ENCODE peak calls at places on chromosomes 7 and 10, in four cellular contexts. Y, E, K and F are unnamed samples.

GRCh38 chr7:123594813-123595241 is 6.8 kb upstream of the ASB15 start:
- DNase-seq in Y (peak; percentile 90), E (peak; percentile 76), K (no peak), F (peak; percentile 47)

GRCh38 chr7:105794741-105795729 is 81.4 kb downstream of the ATXN7L1 start:
- DNase-seq in Y (no peak), E (no peak), K (no peak), F (no peak)

GRCh38 chr10:31261502-31262311 is 57.3 kb upstream of the ZEB1 start:
- DNase-seq in Y (no peak), E (peak; percentile 63), K (no peak), F (peak; percentile 58)

GRCh38 chr7:72313906-72314305 is 98.2 kb downstream of the CALN1 start:
- DNase-seq in Y (no peak), E (no peak), K (no peak), F (no peak)

GRCh38 chr10:44030132-44030531 is 354.8 kb downstream of the CXCL12 start:
- DNase-seq in Y (peak; percentile 48), E (no peak), K (no peak), F (peak; percentile 65)

GRCh38 chr7:132213583-132213982 is 362.7 kb downstream of the PLXNA4 start:
- DNase-seq in Y (no peak), E (no peak), K (no peak), F (no peak)

GRCh38 chr7:53811555-53812079 is 730.6 kb upstream of the VSTM2A start:
- DNase-seq in Y (no peak), E (peak; percentile 99), K (no peak), F (peak; percentile 18)

GRCh38 chr7:25069900-25070443 is 55.1 kb downstream of the CYCS start:
- DNase-seq in Y (peak; percentile 90), E (peak; percentile 92), K (peak; percentile 11), F (peak; percentile 87)

GRCh38 chr7:132298782-132299181 is 277.5 kb downstream of the PLXNA4 start:
- DNase-seq in Y (no peak), E (peak; percentile 39), K (no peak), F (no peak)